ENCODE peak calls at places on chromosomes 16 and 17, in nine cellular contexts. One of them, this sample, is unnamed.

GRCh38 chr17:63275318-63275967 is 170.7 kb downstream of the CYB561 start:
- DNase-seq in hepatic stellate cell: peak; percentile 49
- DNase-seq in naive B cell: no peak
- DNase-seq in stimulated activated CD4-positive, alpha-beta T cell treated with anti-CD3 and anti-CD28 coated beads, Interleukin-4, amount 100 ng/mL, for 4 hours: peak; percentile 2
- DNase-seq in activated CD4-positive, alpha-beta T cell treated with anti-CD3 and anti-CD28 coated beads, Interleukin-2, amount 50 U/mL, for 4 hours: no peak
- DNase-seq in CD8-positive, alpha-beta memory T cell: no peak
- DNase-seq in NCI-H82: no peak
- DNase-seq in nephron progenitor cell: no peak
- DNase-seq in cardiac muscle cell: no peak
- DNase-seq in this sample: peak; percentile 85

GRCh38 chr16:89312598-89313299 is 95.2 kb downstream of the ZNF778 start:
- DNase-seq in naive B cell: no peak
- DNase-seq in hepatic stellate cell: no peak
- DNase-seq in stimulated activated CD4-positive, alpha-beta T cell treated with anti-CD3 and anti-CD28 coated beads, Interleukin-4, amount 100 ng/mL, for 4 hours: no peak
- DNase-seq in NCI-H82: no peak
- DNase-seq in CD8-positive, alpha-beta memory T cell: no peak
- DNase-seq in nephron progenitor cell: no peak
- DNase-seq in activated CD4-positive, alpha-beta T cell treated with anti-CD3 and anti-CD28 coated beads, Interleukin-2, amount 50 U/mL, for 4 hours: no peak
- DNase-seq in cardiac muscle cell: no peak
- DNase-seq in this sample: no peak

GRCh38 chr17:64994781-64995538 is 61.6 kb downstream of the GNA13 start:
- DNase-seq in activated CD4-positive, alpha-beta T cell treated with anti-CD3 and anti-CD28 coated beads, Interleukin-2, amount 50 U/mL, for 4 hours: no peak
- DNase-seq in hepatic stellate cell: no peak
- DNase-seq in nephron progenitor cell: no peak
- DNase-seq in naive B cell: no peak
- DNase-seq in CD8-positive, alpha-beta memory T cell: no peak
- DNase-seq in NCI-H82: no peak
- DNase-seq in cardiac muscle cell: no peak
- DNase-seq in stimulated activated CD4-positive, alpha-beta T cell treated with anti-CD3 and anti-CD28 coated beads, Interleukin-4, amount 100 ng/mL, for 4 hours: no peak
- DNase-seq in this sample: no peak

GRCh38 chr17:72590382-72590781 is 469.6 kb downstream of the SOX9 start:
- DNase-seq in stimulated activated CD4-positive, alpha-beta T cell treated with anti-CD3 and anti-CD28 coated beads, Interleukin-4, amount 100 ng/mL, for 4 hours: no peak
- DNase-seq in NCI-H82: no peak
- DNase-seq in naive B cell: no peak
- DNase-seq in hepatic stellate cell: no peak
- DNase-seq in CD8-positive, alpha-beta memory T cell: no peak
- DNase-seq in nephron progenitor cell: no peak
- DNase-seq in cardiac muscle cell: no peak
- DNase-seq in activated CD4-positive, alpha-beta T cell treated with anti-CD3 and anti-CD28 coated beads, Interleukin-2, amount 50 U/mL, for 4 hours: no peak
- DNase-seq in this sample: no peak

GRCh38 chr17:66373944-66374817 is 71.8 kb downstream of the PRKCA start:
- DNase-seq in stimulated activated CD4-positive, alpha-beta T cell treated with anti-CD3 and anti-CD28 coated beads, Interleukin-4, amount 100 ng/mL, for 4 hours: peak; percentile 19
- DNase-seq in nephron progenitor cell: peak; percentile 14
- DNase-seq in activated CD4-positive, alpha-beta T cell treated with anti-CD3 and anti-CD28 coated beads, Interleukin-2, amount 50 U/mL, for 4 hours: no peak
- DNase-seq in hepatic stellate cell: no peak
- DNase-seq in cardiac muscle cell: peak; percentile 69
- DNase-seq in naive B cell: no peak
- DNase-seq in NCI-H82: no peak
- DNase-seq in CD8-positive, alpha-beta memory T cell: peak; percentile 58
- DNase-seq in this sample: no peak

GRCh38 chr17:28057731-28058246 is 15.3 kb downstream of the NLK start:
- DNase-seq in nephron progenitor cell: no peak
- DNase-seq in activated CD4-positive, alpha-beta T cell treated with anti-CD3 and anti-CD28 coated beads, Interleukin-2, amount 50 U/mL, for 4 hours: no peak
- DNase-seq in hepatic stellate cell: no peak
- DNase-seq in cardiac muscle cell: no peak
- DNase-seq in stimulated activated CD4-positive, alpha-beta T cell treated with anti-CD3 and anti-CD28 coated beads, Interleukin-4, amount 100 ng/mL, for 4 hours: no peak
- DNase-seq in NCI-H82: no peak
- DNase-seq in naive B cell: no peak
- DNase-seq in CD8-positive, alpha-beta memory T cell: no peak
- DNase-seq in this sample: no peak

GRCh38 chr17:45093444-45094110 is 32.5 kb downstream of the NMT1 start:
- DNase-seq in naive B cell: no peak
- DNase-seq in nephron progenitor cell: no peak
- DNase-seq in NCI-H82: no peak
- DNase-seq in cardiac muscle cell: no peak
- DNase-seq in stimulated activated CD4-positive, alpha-beta T cell treated with anti-CD3 and anti-CD28 coated beads, Interleukin-4, amount 100 ng/mL, for 4 hours: no peak
- DNase-seq in hepatic stellate cell: no peak
- DNase-seq in CD8-positive, alpha-beta memory T cell: no peak
- DNase-seq in activated CD4-positive, alpha-beta T cell treated with anti-CD3 and anti-CD28 coated beads, Interleukin-2, amount 50 U/mL, for 4 hours: no peak
- DNase-seq in this sample: no peak

GRCh38 chr17:28701987-28702751 is 9.5 kb downstream of the PROCA1 start:
- DNase-seq in hepatic stellate cell: no peak
- DNase-seq in cardiac muscle cell: no peak
- DNase-seq in activated CD4-positive, alpha-beta T cell treated with anti-CD3 and anti-CD28 coated beads, Interleukin-2, amount 50 U/mL, for 4 hours: no peak
- DNase-seq in stimulated activated CD4-positive, alpha-beta T cell treated with anti-CD3 and anti-CD28 coated beads, Interleukin-4, amount 100 ng/mL, for 4 hours: no peak
- DNase-seq in CD8-positive, alpha-beta memory T cell: no peak
- DNase-seq in nephron progenitor cell: no peak
- DNase-seq in NCI-H82: no peak
- DNase-seq in naive B cell: no peak
- DNase-seq in this sample: no peak

GRCh38 chr16:62213763-62214162 is 177.5 kb upstream of the CDH8 start:
- DNase-seq in stimulated activated CD4-positive, alpha-beta T cell treated with anti-CD3 and anti-CD28 coated beads, Interleukin-4, amount 100 ng/mL, for 4 hours: no peak
- DNase-seq in activated CD4-positive, alpha-beta T cell treated with anti-CD3 and anti-CD28 coated beads, Interleukin-2, amount 50 U/mL, for 4 hours: no peak
- DNase-seq in cardiac muscle cell: no peak
- DNase-seq in hepatic stellate cell: no peak
- DNase-seq in NCI-H82: peak; percentile 37
- DNase-seq in naive B cell: no peak
- DNase-seq in nephron progenitor cell: no peak
- DNase-seq in CD8-positive, alpha-beta memory T cell: no peak
- DNase-seq in this sample: no peak

GRCh38 chr16:67528870-67529638 is 425 bp downstream of the RIPOR1 start:
- DNase-seq in NCI-H82: peak; percentile 82
- DNase-seq in naive B cell: peak; percentile 40
- DNase-seq in CD8-positive, alpha-beta memory T cell: no peak
- DNase-seq in activated CD4-positive, alpha-beta T cell treated with anti-CD3 and anti-CD28 coated beads, Interleukin-2, amount 50 U/mL, for 4 hours: no peak
- DNase-seq in hepatic stellate cell: peak; percentile 66
- DNase-seq in cardiac muscle cell: peak; percentile 37
- DNase-seq in stimulated activated CD4-positive, alpha-beta T cell treated with anti-CD3 and anti-CD28 coated beads, Interleukin-4, amount 100 ng/mL, for 4 hours: no peak
- DNase-seq in nephron progenitor cell: peak; percentile 54
- DNase-seq in this sample: no peak

GRCh38 chr17:80388175-80388574 is 26.8 kb upstream of the ENDOV start:
- DNase-seq in nephron progenitor cell: no peak
- DNase-seq in stimulated activated CD4-positive, alpha-beta T cell treated with anti-CD3 and anti-CD28 coated beads, Interleukin-4, amount 100 ng/mL, for 4 hours: no peak
- DNase-seq in cardiac muscle cell: no peak
- DNase-seq in naive B cell: no peak
- DNase-seq in hepatic stellate cell: no peak
- DNase-seq in CD8-positive, alpha-beta memory T cell: no peak
- DNase-seq in NCI-H82: peak; percentile 34
- DNase-seq in activated CD4-positive, alpha-beta T cell treated with anti-CD3 and anti-CD28 coated beads, Interleukin-2, amount 50 U/mL, for 4 hours: no peak
- DNase-seq in this sample: no peak

GRCh38 chr16:12315330-12316138 is 339.0 kb downstream of the SNX29 start:
- DNase-seq in NCI-H82: no peak
- DNase-seq in cardiac muscle cell: no peak
- DNase-seq in stimulated activated CD4-positive, alpha-beta T cell treated with anti-CD3 and anti-CD28 coated beads, Interleukin-4, amount 100 ng/mL, for 4 hours: no peak
- DNase-seq in activated CD4-positive, alpha-beta T cell treated with anti-CD3 and anti-CD28 coated beads, Interleukin-2, amount 50 U/mL, for 4 hours: no peak
- DNase-seq in nephron progenitor cell: no peak
- DNase-seq in naive B cell: no peak
- DNase-seq in CD8-positive, alpha-beta memory T cell: no peak
- DNase-seq in hepatic stellate cell: no peak
- DNase-seq in this sample: no peak

GRCh38 chr16:19115148-19116021 is 1.6 kb downstream of the ITPRIPL2 start:
- DNase-seq in activated CD4-positive, alpha-beta T cell treated with anti-CD3 and anti-CD28 coated beads, Interleukin-2, amount 50 U/mL, for 4 hours: no peak
- DNase-seq in CD8-positive, alpha-beta memory T cell: no peak
- DNase-seq in nephron progenitor cell: no peak
- DNase-seq in hepatic stellate cell: peak; percentile 54
- DNase-seq in cardiac muscle cell: no peak
- DNase-seq in NCI-H82: no peak
- DNase-seq in naive B cell: no peak
- DNase-seq in stimulated activated CD4-positive, alpha-beta T cell treated with anti-CD3 and anti-CD28 coated beads, Interleukin-4, amount 100 ng/mL, for 4 hours: no peak
- DNase-seq in this sample: no peak

GRCh38 chr17:42094375-42095069 is 3.8 kb downstream of the ZNF385C start:
- DNase-seq in naive B cell: no peak
- DNase-seq in CD8-positive, alpha-beta memory T cell: no peak
- DNase-seq in hepatic stellate cell: no peak
- DNase-seq in nephron progenitor cell: no peak
- DNase-seq in activated CD4-positive, alpha-beta T cell treated with anti-CD3 and anti-CD28 coated beads, Interleukin-2, amount 50 U/mL, for 4 hours: no peak
- DNase-seq in NCI-H82: no peak
- DNase-seq in stimulated activated CD4-positive, alpha-beta T cell treated with anti-CD3 and anti-CD28 coated beads, Interleukin-4, amount 100 ng/mL, for 4 hours: no peak
- DNase-seq in cardiac muscle cell: no peak
- DNase-seq in this sample: no peak

GRCh38 chr16:637081-638018 is 1.2 kb upstream of the METTL26 start:
- DNase-seq in CD8-positive, alpha-beta memory T cell: peak; percentile 80
- DNase-seq in naive B cell: no peak
- DNase-seq in nephron progenitor cell: peak; percentile 96
- DNase-seq in NCI-H82: peak; percentile 93
- DNase-seq in activated CD4-positive, alpha-beta T cell treated with anti-CD3 and anti-CD28 coated beads, Interleukin-2, amount 50 U/mL, for 4 hours: peak; percentile 86
- DNase-seq in stimulated activated CD4-positive, alpha-beta T cell treated with anti-CD3 and anti-CD28 coated beads, Interleukin-4, amount 100 ng/mL, for 4 hours: peak; percentile 79
- DNase-seq in cardiac muscle cell: peak; percentile 93
- DNase-seq in hepatic stellate cell: peak; percentile 99
- DNase-seq in this sample: peak; percentile 69